ENCODE peak calls at places on chromosome 9, in ten cellular contexts. Y is AG04450; C is left lung; L is esophagus squamous epithelium; T is mammary epithelial cell; F is heart right ventricle; D is psoas muscle; U is CD8-positive, alpha-beta T cell; S is right atrium auricular region; B is brain microvascular endothelial cell. R is an unnamed sample.

GRCh38 chr9:16272766-16273165 is 597.7 kb downstream of the BNC2 start:
- DNase-seq in T (no peak), B (no peak), D (no peak), L (no peak), Y (no peak), F (no peak), C (no peak), S (peak), U (no peak), R (no peak)

GRCh38 chr9:35827486-35827885 is 1.0 kb downstream of the FAM221B start:
- DNase-seq in F (no peak), D (no peak), C (no peak), Y (no peak), B (no peak), U (no peak), T (no peak), S (no peak), L (no peak), R (peak)

GRCh38 chr9:116482740-116483139 is 204.4 kb upstream of the TRIM32 start:
- DNase-seq in U (no peak), S (no peak), F (peak), L (no peak), T (no peak), C (no peak), Y (no peak), D (no peak), B (no peak), R (no peak)

GRCh38 chr9:87063246-87063645 is 115.9 kb upstream of the GAS1 start:
- DNase-seq in Y (no peak), C (no peak), F (no peak), U (no peak), L (no peak), S (no peak), B (no peak), T (no peak), D (no peak), R (peak)

GRCh38 chr9:137168907-137169763 is 716 bp downstream of the LRRC26 start:
- DNase-seq in B (peak), U (no peak), D (no peak), T (peak), F (no peak), L (no peak), C (no peak), S (no peak), Y (no peak), R (peak)

GRCh38 chr9:98481676-98482075 is 226.2 kb upstream of the TBC1D2 start:
- DNase-seq in T (peak), F (no peak), D (no peak), U (no peak), B (no peak), Y (no peak), S (no peak), C (no peak), L (no peak), R (no peak)

GRCh38 chr9:95088421-95089161 is 228.9 kb downstream of the FANCC start:
- DNase-seq in B (no peak), S (no peak), F (no peak), C (no peak), Y (no peak), T (no peak), L (no peak), D (no peak), U (no peak), R (no peak)

GRCh38 chr9:124208571-124208970 is 49.2 kb upstream of the NEK6 start:
- DNase-seq in S (no peak), B (no peak), T (no peak), Y (no peak), F (no peak), L (no peak), U (no peak), D (no peak), C (no peak), R (no peak)

GRCh38 chr9:89448381-89448780 is 49.5 kb downstream of the SEMA4D start:
- DNase-seq in D (no peak), S (no peak), Y (no peak), C (no peak), L (no peak), T (no peak), B (no peak), U (peak), F (no peak), R (no peak)

GRCh38 chr9:80797841-80798688 is 891.3 kb downstream of the TLE1 start:
- DNase-seq in S (no peak), T (no peak), F (peak), U (no peak), L (no peak), D (no peak), B (no peak), C (peak), Y (peak), R (peak)

GRCh38 chr9:114371343-114371985 is 16.3 kb downstream of the AKNA start:
- DNase-seq in T (no peak), D (no peak), S (no peak), C (no peak), B (no peak), L (no peak), F (no peak), U (no peak), Y (no peak), R (no peak)
- H3K4me3 ChIP-seq in T (no peak), D (no peak), S (no peak), C (peak), B (no peak), L (no peak), F (no peak), U (peak), Y (no peak), R (no peak)

DNA sequence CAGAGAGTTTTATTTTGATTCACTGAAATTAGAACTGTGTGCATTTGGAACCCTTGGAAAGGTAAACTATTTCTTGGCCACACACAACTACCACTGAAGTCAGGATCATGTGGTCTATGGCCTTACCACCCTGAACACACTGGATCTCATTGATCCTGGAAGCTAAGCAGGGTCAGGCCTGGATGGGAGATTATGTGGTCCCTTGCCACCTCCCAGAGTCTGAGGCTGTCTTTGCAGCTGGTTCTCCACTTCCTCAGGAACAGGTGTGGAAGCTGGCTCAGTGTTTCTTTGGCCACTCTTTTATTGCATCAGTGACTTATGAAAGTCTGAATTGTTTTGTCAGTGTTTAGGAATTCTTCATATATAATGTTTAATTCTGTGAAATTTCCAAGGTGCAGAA is 89.2 kb downstream of the TEK start:
- DNase-seq in B (no peak), S (no peak), C (no peak), F (no peak), T (peak), U (no peak), Y (peak), L (no peak), D (no peak), R (no peak)
- TF ChIP-seq CTCF in B (peak), S (no peak), C (no peak), F (no peak), T (peak), U (no peak), Y (peak), L (no peak), D (no peak), R (no peak)

DNA sequence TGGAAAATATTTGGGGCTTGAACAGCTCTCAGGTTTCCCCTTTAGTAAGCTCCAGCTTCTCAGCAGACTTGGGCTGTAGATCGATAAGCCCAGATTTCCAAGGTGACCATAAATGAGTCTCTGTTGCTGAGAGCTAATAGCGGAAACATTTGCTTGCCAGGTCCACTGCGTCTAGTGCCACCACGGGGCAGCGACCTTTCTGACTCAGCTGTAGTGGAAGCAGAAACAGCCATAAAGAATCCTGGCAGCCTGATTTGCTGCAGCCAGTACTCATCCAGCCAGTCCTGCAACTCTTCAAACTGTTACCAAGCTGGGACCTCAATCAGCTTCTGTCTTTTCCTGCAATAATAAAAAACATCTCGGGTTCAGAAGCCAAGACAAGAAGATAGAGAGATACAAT is 241.7 kb downstream of the DOCK8 start:
- DNase-seq in T (no peak), D (no peak), B (no peak), C (no peak), U (no peak), Y (no peak), F (peak), L (no peak), S (no peak), R (peak)
- H3K27ac ChIP-seq in T (no peak), D (no peak), B (no peak), C (no peak), U (no peak), Y (no peak), F (peak), L (no peak), S (peak), R (no peak)

DNA sequence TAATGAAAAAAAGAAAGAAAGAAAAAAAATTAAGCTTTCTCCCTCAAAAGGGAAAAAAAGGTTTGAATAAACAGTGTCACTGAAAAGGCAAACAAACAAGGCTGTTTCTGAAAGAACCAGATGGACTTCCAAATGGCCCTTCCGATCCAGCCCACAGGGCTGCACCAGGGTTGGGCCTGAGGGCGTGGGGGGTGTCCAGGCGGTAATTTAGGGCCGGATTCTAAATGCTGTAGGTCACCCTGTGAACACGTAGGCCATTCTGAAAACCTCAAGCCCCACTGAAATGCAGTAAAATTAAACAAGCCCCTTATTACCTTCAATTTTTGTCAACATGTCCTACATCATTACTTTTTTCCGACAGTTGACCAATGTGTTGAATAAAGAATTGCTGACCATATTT is 132.1 kb downstream of the HSD17B3 start:
- DNase-seq in D (no peak), B (no peak), T (no peak), F (no peak), Y (no peak), S (no peak), L (no peak), C (no peak), U (no peak), R (no peak)
- H3K4me3 ChIP-seq in D (no peak), B (no peak), T (no peak), F (no peak), Y (no peak), S (no peak), L (no peak), C (no peak), U (no peak), R (no peak)

GRCh38 chr9:27293046-27293445 is 3.9 kb downstream of the EQTN start:
- DNase-seq in L (no peak), Y (no peak), C (no peak), D (no peak), S (no peak), T (no peak), B (no peak), F (no peak), U (no peak), R (no peak)

GRCh38 chr9:27291292-27291691 is 5.7 kb downstream of the EQTN start:
- DNase-seq in Y (no peak), S (no peak), D (no peak), L (no peak), U (no peak), F (no peak), B (no peak), C (no peak), T (no peak), R (no peak)

GRCh38 chr9:27292646-27293045 is 4.3 kb downstream of the EQTN start:
- DNase-seq in B (no peak), S (no peak), U (no peak), T (no peak), Y (peak), F (no peak), L (no peak), D (peak), C (no peak), R (peak)

GRCh38 chr9:27297050-27297449 is at the start of gene EQTN:
- DNase-seq in C (no peak), L (no peak), Y (no peak), T (no peak), S (no peak), B (no peak), D (no peak), U (no peak), F (no peak), R (no peak)
- TF ChIP-seq CTCF in C (no peak), L (no peak), Y (no peak), T (no peak), S (no peak), B (no peak), D (no peak), U (no peak), F (no peak), R (no peak)

GRCh38 chr9:128635266-128636023 is 21.2 kb downstream of the DYNC2I2 start:
- DNase-seq in T (peak), U (no peak), C (peak), S (peak), Y (peak), D (peak), B (peak), L (no peak), F (peak), R (peak)

GRCh38 chr9:128633601-128634000 is 23.0 kb downstream of the DYNC2I2 start:
- DNase-seq in F (no peak), B (no peak), S (no peak), T (no peak), C (no peak), L (no peak), Y (no peak), U (no peak), D (no peak), R (no peak)

GRCh38 chr9:128634111-128634510 is 22.5 kb downstream of the DYNC2I2 start:
- DNase-seq in U (no peak), T (no peak), S (no peak), D (no peak), L (no peak), Y (no peak), C (no peak), F (no peak), B (no peak), R (no peak)

GRCh38 chr9:128636024-128636390 is 20.6 kb downstream of the DYNC2I2 start:
- DNase-seq in S (no peak), C (peak), U (no peak), Y (no peak), D (peak), T (no peak), F (peak), B (no peak), L (no peak), R (peak)

DNA sequence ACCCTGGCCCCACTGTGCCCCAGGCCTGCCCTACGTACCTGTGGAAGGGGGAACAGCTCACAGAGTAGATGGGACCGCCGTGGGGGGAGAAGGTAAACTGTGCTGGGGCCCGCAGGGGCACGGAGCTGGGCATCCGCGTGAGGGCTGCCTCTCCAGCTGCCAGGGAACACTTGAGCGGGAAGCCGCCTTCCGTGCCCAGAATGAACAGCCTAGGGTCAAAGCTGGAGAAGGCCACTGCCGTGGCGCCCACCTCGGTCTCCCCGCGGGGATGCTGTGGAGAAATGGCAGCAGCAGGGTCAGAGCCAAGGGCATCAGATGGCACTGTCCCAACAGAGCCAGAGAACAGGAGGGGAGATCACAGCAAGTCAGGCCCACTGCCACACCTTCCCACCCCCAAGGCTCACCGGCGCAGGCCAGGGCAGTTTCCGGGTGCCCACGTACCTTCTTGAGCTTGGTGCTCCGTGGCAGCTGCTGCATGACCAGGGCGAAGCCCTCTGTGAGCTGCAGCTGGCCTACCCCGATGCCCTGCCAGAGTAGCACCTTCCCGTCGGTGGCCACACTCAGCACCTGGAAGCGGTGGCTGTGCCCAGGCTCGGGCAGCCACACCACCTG is 21.9 kb downstream of the DYNC2I2 start:
- DNase-seq in U (no peak), C (no peak), F (no peak), L (no peak), B (no peak), Y (no peak), D (peak), T (peak), S (no peak), R (no peak)
- H3K27ac ChIP-seq in U (no peak), C (peak), F (peak), L (peak), B (no peak), Y (peak), D (peak), T (peak), S (peak), R (peak)

DNA sequence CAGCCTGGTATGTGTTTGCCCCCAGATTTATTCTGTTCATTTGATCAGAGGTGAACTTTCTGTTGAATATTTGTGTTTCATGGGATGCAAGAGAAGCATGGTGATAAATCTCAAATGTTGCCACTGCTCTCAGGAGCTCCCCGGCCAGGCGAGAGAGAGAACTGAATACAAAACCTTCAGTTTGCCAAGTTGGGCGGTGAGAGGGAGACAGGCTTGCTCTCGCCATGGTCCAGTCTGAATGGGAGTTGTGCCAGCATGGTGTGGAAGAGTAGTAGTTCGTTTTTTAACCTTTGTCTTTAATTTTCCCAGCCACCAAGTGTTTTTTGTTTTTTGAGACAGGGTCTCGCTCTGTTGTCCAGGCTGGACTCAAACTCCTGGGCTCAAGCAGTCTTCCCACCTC is 2.7 kb downstream of the NTMT1 start:
- DNase-seq in S (no peak), L (no peak), C (no peak), U (no peak), D (no peak), F (no peak), B (no peak), T (no peak), Y (no peak), R (no peak)
- H3K4me3 ChIP-seq in S (no peak), L (no peak), C (no peak), U (no peak), D (peak), F (no peak), B (no peak), T (no peak), Y (peak), R (no peak)

R was measured in cardiac muscle cell.